ENCODE peak calls at places on chromosomes 1 and 21, in four cellular contexts. N is H9, R is HFF-Myc, K is fibroblast of lung. I is an unnamed sample.
A peak's percentile ranks its signal among the peaks of the same experiment; 100 is the strongest.

GRCh38 chr1:11719313-11720032 is 16.5 kb upstream of the AGTRAP start:
- DNase-seq in K (peak; percentile 72), R (no peak), N (peak; percentile 67), I (no peak)

GRCh38 chr1:12215118-12215517 is 14.7 kb upstream of the VPS13D start:
- DNase-seq in N (no peak), R (no peak), K (no peak), I (no peak)

GRCh38 chr1:165533254-165533653 is 10.5 kb upstream of the LRRC52 start:
- DNase-seq in N (no peak), R (no peak), K (no peak), I (no peak)

GRCh38 chr1:20511518-20512428 is 3.8 kb upstream of the MUL1 start:
- DNase-seq in K (no peak), R (no peak), N (no peak), I (no peak)

GRCh38 chr1:30012455-30013440 is 710.6 kb downstream of the MATN1 start:
- DNase-seq in N (no peak), K (no peak), R (no peak), I (no peak)

GRCh38 chr1:41955461-41956159 is 36.9 kb upstream of the HIVEP3 start:
- DNase-seq in N (no peak), K (peak; percentile 67), R (peak; percentile 78), I (no peak)

GRCh38 chr21:26781331-26781730 is 63.9 kb downstream of the ADAMTS1 start:
- DNase-seq in N (no peak), K (no peak), R (no peak), I (no peak)

GRCh38 chr1:7755448-7755847 is 15.6 kb upstream of the VAMP3 start:
- DNase-seq in R (no peak), N (no peak), K (peak; percentile 6), I (no peak)

GRCh38 chr1:63892632-63893395 is 119.0 kb downstream of the ROR1 start:
- DNase-seq in N (no peak), R (no peak), K (peak; percentile 80), I (no peak)

GRCh38 chr1:109482796-109483638 is 688 bp upstream of the ATXN7L2 start:
- DNase-seq in N (no peak), R (no peak), K (no peak), I (no peak)

GRCh38 chr1:232578681-232579195 is 51.2 kb downstream of the SIPA1L2 start:
- DNase-seq in R (no peak), K (no peak), N (no peak), I (no peak)

GRCh38 chr1:221765527-221765926 is 23.6 kb upstream of the DUSP10 start:
- DNase-seq in N (no peak), K (no peak), R (no peak), I (no peak)

GRCh38 chr1:70818391-70818790 is 229.2 kb downstream of the PTGER3 start:
- DNase-seq in R (no peak), K (no peak), N (no peak), I (no peak)

GRCh38 chr1:33140153-33141149 is 41.4 kb downstream of the TRIM62 start:
- DNase-seq in N (peak; percentile 71), K (no peak), R (no peak), I (no peak)

DNA sequence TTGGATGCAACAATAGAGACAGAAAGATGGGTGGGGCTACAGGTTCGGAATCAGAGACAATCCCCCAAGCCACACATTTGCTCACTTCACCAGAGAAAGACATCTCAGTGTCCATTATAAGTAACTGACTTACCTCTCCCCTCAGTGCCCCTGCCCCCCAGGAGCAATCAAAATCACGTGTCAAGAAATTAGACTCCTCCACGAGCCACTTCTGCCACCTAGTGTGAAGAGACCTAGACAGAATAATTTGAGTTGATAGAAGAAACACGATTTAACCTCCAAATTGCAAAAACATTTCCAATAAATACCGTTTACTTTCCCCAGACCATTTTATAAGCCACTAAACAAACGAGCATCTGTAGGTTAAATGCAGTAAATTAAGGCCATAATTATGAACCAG is 123.2 kb downstream of the SLC30A10 start:
- DNase-seq in R (no peak), N (no peak), K (no peak), I (no peak)
- TF ChIP-seq CTCF in R (peak; percentile 18), N (no peak), K (no peak), I (peak; percentile 26)

DNA sequence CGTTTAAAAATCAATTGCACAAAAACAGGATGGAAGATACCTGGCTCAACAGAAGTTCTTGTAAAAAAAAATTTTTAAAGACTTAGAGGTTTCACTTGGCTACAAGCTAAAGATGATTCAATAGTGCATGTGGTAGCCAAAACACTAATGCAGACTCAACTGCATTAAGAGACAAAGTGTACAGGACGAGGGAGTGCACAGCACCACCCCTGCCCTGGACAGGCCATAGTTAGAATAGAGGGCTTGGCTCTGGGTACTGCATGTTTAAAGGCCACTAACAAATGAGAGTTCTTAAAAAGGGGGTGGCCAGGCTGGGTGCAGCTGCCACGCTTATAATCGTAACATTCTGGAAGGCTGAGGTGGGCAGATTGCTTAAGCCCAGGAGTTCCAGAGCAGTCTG is 7.9 kb downstream of the ACKR1 start:
- DNase-seq in R (no peak), K (no peak), N (no peak), I (no peak)
- TF ChIP-seq CTCF in R (no peak), K (no peak), N (no peak), I (no peak)

GRCh38 chr1:157626099-157626498 is 28.2 kb upstream of the FCRL4 start:
- DNase-seq in R (no peak), N (peak; percentile 70), K (no peak), I (no peak)
- TF ChIP-seq CTCF in R (peak; percentile 21), N (peak; percentile 83), K (no peak), I (no peak)

GRCh38 chr21:44761011-44761729 is 40.5 kb downstream of the UBE2G2 start:
- DNase-seq in K (no peak), N (peak; percentile 69), R (no peak), I (peak; percentile 40)
- TF ChIP-seq CTCF in K (no peak), N (peak; percentile 84), R (peak; percentile 44), I (peak; percentile 63)

DNA sequence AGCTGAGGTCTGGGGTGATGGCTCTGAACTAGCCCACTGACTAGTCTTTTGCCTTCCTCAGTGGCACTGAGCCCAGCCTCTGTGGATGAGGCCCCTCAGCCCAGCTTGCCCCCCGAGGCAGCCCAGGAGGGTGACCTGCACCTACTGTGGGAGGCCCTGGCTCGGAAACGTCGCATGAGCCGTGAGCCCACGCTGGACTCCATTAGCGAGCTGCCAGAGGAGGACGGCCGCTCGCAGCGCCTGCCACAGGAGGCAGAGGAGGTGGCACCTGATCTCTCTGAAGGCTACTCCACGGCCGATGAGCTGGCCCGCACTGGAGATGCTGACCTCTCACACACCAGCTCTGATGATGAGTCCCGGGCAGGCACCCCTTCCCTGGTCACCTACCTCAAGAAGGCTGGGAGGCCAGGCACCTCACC is 87.8 kb downstream of the TRIM11 start:
- DNase-seq in N (no peak), R (no peak), K (no peak), I (peak; percentile 64)
- TF ChIP-seq CTCF in N (no peak), R (no peak), K (no peak), I (no peak)

I was measured in type B pancreatic cell.